ENCODE peak calls at places on chromosome 1, in five cellular contexts. C is H1, U is HepG2, S is NT2/D1, G is GM12878. O is an unnamed sample.

GRCh38 chr1:219771039-219771438 is 157.3 kb downstream of the SLC30A10 start:
- DNase-seq in G (no peak), U (peak; percentile 37), S (peak; percentile 75), C (no peak), O (no peak)

GRCh38 chr1:61641578-61642336 is 83.2 kb downstream of the TM2D1 start:
- DNase-seq in S (peak; percentile 78), C (peak; percentile 85), G (no peak), U (peak; percentile 20), O (peak; percentile 86)

GRCh38 chr1:235278233-235278914 is 49.6 kb downstream of the ARID4B start:
- DNase-seq in S (no peak), U (no peak), C (no peak), G (no peak), O (no peak)

GRCh38 chr1:40662864-40663263 is 2.6 kb downstream of the RIMS3 start:
- DNase-seq in C (no peak), U (no peak), S (no peak), G (no peak), O (no peak)

GRCh38 chr1:225543350-225543749 is 109.6 kb downstream of the ENAH start:
- DNase-seq in S (no peak), C (no peak), G (no peak), U (no peak), O (no peak)

GRCh38 chr1:90458023-90458422 is 259.1 kb downstream of the BARHL2 start:
- DNase-seq in C (no peak), U (no peak), S (no peak), G (no peak), O (no peak)

GRCh38 chr1:227901906-227902640 is 45.7 kb downstream of the WNT9A start:
- DNase-seq in S (no peak), C (no peak), G (no peak), U (peak; percentile 16), O (peak; percentile 59)

GRCh38 chr1:23282967-23283366 is 61.1 kb downstream of the HNRNPR start:
- DNase-seq in G (no peak), S (no peak), C (no peak), U (no peak), O (no peak)

GRCh38 chr1:221994939-221995338 is 253.1 kb upstream of the DUSP10 start:
- DNase-seq in C (no peak), S (no peak), U (no peak), G (no peak), O (no peak)

GRCh38 chr1:20165522-20165951 is 20.4 kb upstream of the UBXN10 start:
- DNase-seq in S (no peak), U (peak; percentile 35), G (no peak), C (no peak), O (no peak)

GRCh38 chr1:1204425-1204920 is 1.9 kb downstream of the TNFRSF18 start:
- DNase-seq in G (no peak), S (no peak), U (no peak), C (peak; percentile 45), O (no peak)

GRCh38 chr1:12345350-12346217 is 115.8 kb downstream of the VPS13D start:
- DNase-seq in U (no peak), S (no peak), G (peak; percentile 5), C (no peak), O (no peak)

GRCh38 chr1:89953072-89953626 is 41.8 kb upstream of the ZNF326 start:
- DNase-seq in U (peak; percentile 49), G (peak; percentile 33), C (peak; percentile 52), S (no peak), O (peak; percentile 32)

GRCh38 chr1:55315552-55315951 is 100.4 kb upstream of the USP24 start:
- DNase-seq in S (no peak), C (no peak), U (no peak), G (no peak), O (no peak)

DNA sequence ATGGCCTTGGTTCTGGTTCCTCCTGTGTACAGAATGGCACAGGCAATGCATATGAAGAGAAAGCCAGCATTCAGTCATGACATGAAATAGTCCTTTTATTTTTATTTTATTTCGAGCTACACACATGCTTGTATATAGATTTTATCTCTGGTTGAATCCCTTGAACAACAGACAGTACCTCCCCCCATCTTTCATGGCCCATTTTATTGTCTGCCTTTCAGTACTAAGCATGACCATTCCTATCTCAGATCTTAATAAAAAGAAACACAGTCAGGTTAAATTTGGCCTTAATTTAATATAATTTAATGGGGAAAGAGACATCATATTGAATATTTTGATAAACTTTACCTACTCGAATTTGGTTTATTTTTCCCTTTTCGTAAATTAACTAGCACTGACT is 76.4 kb upstream of the VANGL1 start:
- DNase-seq in U (no peak), G (no peak), S (no peak), C (no peak), O (no peak)
- TF ChIP-seq SUZ12 in U (no peak), G (no peak), S (no peak), C (no peak), O (no peak)

GRCh38 chr1:64265141-64265540 is 61.7 kb downstream of the UBE2U start:
- DNase-seq in C (no peak), G (no peak), S (no peak), U (no peak), O (no peak)

GRCh38 chr1:64268653-64269557 is 65.5 kb downstream of the UBE2U start:
- DNase-seq in S (peak; percentile 90), U (peak; percentile 55), C (peak; percentile 70), G (peak; percentile 8), O (peak; percentile 83)

GRCh38 chr1:64266941-64267340 is 63.5 kb downstream of the UBE2U start:
- DNase-seq in U (no peak), S (no peak), C (no peak), G (no peak), O (no peak)

GRCh38 chr1:64263856-64264255 is 60.4 kb downstream of the UBE2U start:
- DNase-seq in C (no peak), S (no peak), U (no peak), G (no peak), O (no peak)

DNA sequence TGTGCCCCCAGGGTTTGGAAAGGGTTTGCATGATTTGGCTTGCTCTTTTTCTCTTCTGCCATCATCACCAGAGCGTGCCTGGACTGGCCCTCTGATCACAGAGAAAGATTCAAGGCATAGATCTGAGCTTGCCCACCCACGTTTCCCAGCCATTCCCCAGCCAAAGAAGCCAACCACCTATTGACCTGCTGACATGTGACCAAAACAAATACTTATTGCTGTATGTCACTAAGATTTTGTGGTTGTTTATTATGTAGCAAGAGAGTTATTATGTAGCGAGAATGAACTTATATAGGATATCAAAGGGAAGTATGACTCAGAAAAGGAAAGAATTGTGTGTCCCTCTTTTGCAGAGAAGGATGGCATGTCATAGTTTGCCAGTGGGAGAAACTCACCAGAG is 59.9 kb downstream of the UBE2U start:
- DNase-seq in G (no peak), C (no peak), U (no peak), S (no peak), O (no peak)
- TF ChIP-seq SUZ12 in G (no peak), C (no peak), U (no peak), S (no peak), O (no peak)

GRCh38 chr1:181350146-181350545 is 133.2 kb upstream of the CACNA1E start:
- DNase-seq in S (no peak), U (no peak), C (no peak), G (no peak), O (no peak)
- TF ChIP-seq SUZ12 in S (no peak), U (no peak), C (no peak), G (no peak), O (no peak)

GRCh38 chr1:43716559-43717281 is 9.4 kb downstream of the ST3GAL3 start:
- DNase-seq in U (no peak), C (no peak), S (no peak), G (no peak), O (no peak)

GRCh38 chr1:43722825-43723224 is 15.5 kb downstream of the ST3GAL3 start:
- DNase-seq in S (no peak), G (no peak), U (no peak), C (no peak), O (no peak)

GRCh38 chr1:43719063-43719462 is 11.7 kb downstream of the ST3GAL3 start:
- DNase-seq in C (no peak), U (no peak), S (no peak), G (no peak), O (no peak)
- TF ChIP-seq SUZ12 in C (no peak), U (no peak), S (no peak), G (no peak), O (no peak)